ENCODE peak calls at places on chromosomes 12 and 14, in nine cellular contexts. K is stimulated activated CD4-positive, alpha-beta T cell treated with anti-CD3 and anti-CD28 coated beads, TNF-alpha, amount 100 ng/mL, for 24 hours; B is upper lobe of right lung; J is progenitor cell of endocrine pancreas; D is epithelial cell of prostate; V is body of pancreas; U is NCI-H1092; E is non-pigmented ciliary epithelial cell; W is NCI-H526 treated with DMSO at 0.1 percent for 48 hours. H is an unnamed sample.

GRCh38 chr12:50401383-50402155 is 884 bp downstream of the LARP4 start:
- DNase-seq in V (peak), K (no peak), J (no peak), B (no peak), U (no peak), W (no peak), D (no peak), E (no peak), H (no peak)

GRCh38 chr12:122996188-122996601 is 15.7 kb downstream of the ARL6IP4 start:
- DNase-seq in D (no peak), U (no peak), W (no peak), B (no peak), K (no peak), E (no peak), V (no peak), J (no peak), H (no peak)

GRCh38 chr14:77353469-77354141 is 23.3 kb downstream of the TMED8 start:
- DNase-seq in J (no peak), W (no peak), D (no peak), B (no peak), E (no peak), U (no peak), V (no peak), K (no peak), H (no peak)

GRCh38 chr14:58663494-58664111 is 25.8 kb downstream of the DACT1 start:
- DNase-seq in J (no peak), U (peak), D (no peak), E (peak), B (no peak), V (peak), K (no peak), W (no peak), H (no peak)

GRCh38 chr12:19186722-19187661 is 57.5 kb downstream of the PLEKHA5 start:
- DNase-seq in K (no peak), W (peak), J (no peak), V (peak), D (no peak), B (no peak), U (peak), E (no peak), H (no peak)

GRCh38 chr12:70719084-70719483 is 81.9 kb upstream of the PTPRB start:
- DNase-seq in J (no peak), V (no peak), B (no peak), K (no peak), W (no peak), E (no peak), U (no peak), D (no peak), H (no peak)

GRCh38 chr12:124847675-124848074 is 16.0 kb downstream of the SCARB1 start:
- DNase-seq in J (no peak), W (no peak), D (no peak), K (no peak), V (no peak), E (no peak), B (no peak), U (no peak), H (no peak)

GRCh38 chr14:63492391-63492790 is 50.8 kb downstream of the PPP2R5E start:
- DNase-seq in J (no peak), E (no peak), U (no peak), W (no peak), D (peak), V (no peak), B (no peak), K (no peak), H (no peak)

GRCh38 chr14:88130057-88130432 is 125.1 kb downstream of the GPR65 start:
- DNase-seq in J (no peak), W (no peak), D (no peak), K (no peak), B (no peak), U (no peak), V (no peak), E (no peak), H (no peak)

GRCh38 chr14:68501621-68502052 is 291.2 kb downstream of the ZFP36L1 start:
- DNase-seq in W (no peak), U (no peak), V (peak), D (no peak), J (no peak), K (no peak), E (no peak), B (no peak), H (no peak)

GRCh38 chr12:19908825-19909224 is 459.5 kb upstream of the PDE3A start:
- DNase-seq in J (no peak), E (no peak), W (no peak), B (no peak), D (no peak), K (no peak), V (no peak), U (no peak), H (no peak)

GRCh38 chr14:73785336-73785833 is 66.2 kb upstream of the PTGR2 start:
- DNase-seq in J (no peak), B (no peak), W (peak), E (no peak), V (peak), K (no peak), U (no peak), D (no peak), H (no peak)

GRCh38 chr12:121099779-121100178 is 32.9 kb upstream of the P2RX7 start:
- DNase-seq in K (no peak), W (no peak), J (no peak), E (no peak), D (no peak), B (no peak), V (no peak), U (no peak), H (no peak)

GRCh38 chr14:94177806-94178205 is 3.7 kb downstream of the PPP4R4 start:
- DNase-seq in D (no peak), V (no peak), W (no peak), K (no peak), U (no peak), J (no peak), E (no peak), B (no peak), H (no peak)

GRCh38 chr14:99733551-99734405 is 49.7 kb downstream of the CYP46A1 start:
- DNase-seq in W (no peak), D (no peak), K (no peak), E (no peak), B (peak), U (no peak), V (peak), J (no peak), H (no peak)

GRCh38 chr14:77565289-77566081 is 51.0 kb downstream of the SPTLC2 start:
- DNase-seq in W (no peak), D (no peak), J (no peak), V (no peak), U (no peak), E (no peak), K (no peak), B (no peak), H (no peak)

GRCh38 chr14:74571901-74572828 is 39.9 kb downstream of the LTBP2 start:
- DNase-seq in W (no peak), B (no peak), U (no peak), K (peak), E (peak), J (no peak), V (peak), D (peak), H (no peak)

GRCh38 chr14:23351681-23352505 is 794 bp downstream of the SLC22A17 start:
- DNase-seq in J (no peak), B (no peak), E (no peak), K (no peak), U (peak), V (no peak), W (no peak), D (no peak), H (no peak)

GRCh38 chr12:55658635-55659391 is 22.1 kb downstream of the OR10P1 start:
- DNase-seq in K (no peak), D (no peak), V (no peak), B (no peak), U (no peak), E (no peak), W (no peak), J (no peak), H (no peak)

GRCh38 chr12:92144045-92144630 is 1.5 kb downstream of the BTG1 start:
- DNase-seq in J (peak), K (peak), B (peak), U (peak), E (peak), W (peak), V (peak), D (no peak), H (peak)

GRCh38 chr12:113895176-113895575 is 70.9 kb downstream of the RBM19 start:
- DNase-seq in W (no peak), K (no peak), J (no peak), E (no peak), D (no peak), B (no peak), V (no peak), U (no peak), H (no peak)

GRCh38 chr14:20262642-20263128 is 23.6 kb downstream of the OR11H4 start:
- DNase-seq in U (no peak), E (peak), D (peak), K (no peak), V (no peak), J (no peak), W (no peak), B (no peak), H (no peak)

GRCh38 chr14:71418591-71419245 is 511.5 kb downstream of the PCNX1 start:
- DNase-seq in B (no peak), D (no peak), W (no peak), J (no peak), E (no peak), K (no peak), V (no peak), U (no peak), H (no peak)

GRCh38 chr12:105317453-105317852 is 13.0 kb upstream of the C12orf75 start:
- DNase-seq in B (no peak), K (no peak), E (peak), J (no peak), V (no peak), U (no peak), D (no peak), W (no peak), H (no peak)

GRCh38 chr12:97151481-97151880 is 244.4 kb downstream of the NEDD1 start:
- DNase-seq in D (no peak), B (no peak), V (no peak), E (no peak), W (no peak), J (no peak), U (no peak), K (no peak), H (no peak)

GRCh38 chr12:105738036-105738435 is 400.7 kb downstream of the NUAK1 start:
- DNase-seq in E (no peak), K (no peak), W (no peak), D (no peak), V (no peak), B (no peak), J (no peak), U (no peak), H (no peak)

GRCh38 chr12:71938728-71939385 is at the start of gene TPH2:
- DNase-seq in K (peak), W (peak), B (peak), D (no peak), U (no peak), V (peak), J (peak), E (no peak), H (no peak)

GRCh38 chr14:100288382-100289185 is 17.7 kb downstream of the SLC25A29 start:
- DNase-seq in U (no peak), W (no peak), D (no peak), K (no peak), B (peak), J (no peak), V (no peak), E (no peak), H (no peak)